ENCODE peak calls at places on chromosomes 12 and 14, in four cellular contexts. U, Z, H and T are unnamed samples.

GRCh38 chr14:41859336-41859735 is 252.7 kb downstream of the LRFN5 start:
- DNase-seq in U (no peak), Z (no peak), H (peak), T (no peak)

GRCh38 chr12:122318607-122319311 is 52.5 kb upstream of the VPS33A start:
- DNase-seq in U (no peak), Z (no peak), H (peak), T (no peak)

GRCh38 chr14:104686624-104687517 is 2.5 kb upstream of the INF2 start:
- DNase-seq in U (peak), Z (no peak), H (no peak), T (no peak)

GRCh38 chr12:50538178-50538577 is 33.4 kb downstream of the DIP2B start:
- DNase-seq in U (no peak), Z (no peak), H (no peak), T (no peak)

GRCh38 chr12:115354007-115354452 is 670.1 kb upstream of the TBX3 start:
- DNase-seq in U (peak), Z (no peak), H (peak), T (no peak)

GRCh38 chr12:28172434-28173030 is 17.7 kb upstream of the CCDC91 start:
- DNase-seq in U (no peak), Z (peak), H (peak), T (peak)

GRCh38 chr12:6532927-6533652 is 1.2 kb upstream of the GAPDH start:
- DNase-seq in U (peak), Z (peak), H (peak), T (no peak)

GRCh38 chr14:48690349-48690748 is 895.8 kb downstream of the RPS29 start:
- DNase-seq in U (no peak), Z (no peak), H (no peak), T (no peak)

GRCh38 chr12:45726594-45727300 is 2.8 kb upstream of the ARID2 start:
- DNase-seq in U (peak), Z (no peak), H (peak), T (peak)

GRCh38 chr14:98694541-98694940 is 577.5 kb downstream of the BCL11B start:
- DNase-seq in U (no peak), Z (no peak), H (no peak), T (no peak)

GRCh38 chr14:50335389-50335788 is 23.3 kb downstream of the DMAC2L start:
- DNase-seq in U (peak), Z (peak), H (peak), T (peak)

GRCh38 chr12:99435095-99435791 is 212.3 kb upstream of the GARIN6 start:
- DNase-seq in U (no peak), Z (no peak), H (no peak), T (no peak)

GRCh38 chr12:66352197-66352596 is 49.9 kb downstream of the HELB start:
- DNase-seq in U (no peak), Z (peak), H (peak), T (no peak)

GRCh38 chr12:1720494-1720893 is 29.6 kb downstream of the ADIPOR2 start:
- DNase-seq in U (no peak), Z (no peak), H (no peak), T (no peak)

GRCh38 chr12:50398931-50399330 is 1.8 kb upstream of the LARP4 start:
- DNase-seq in U (no peak), Z (no peak), H (no peak), T (no peak)

GRCh38 chr12:78824918-78825317 is 39.7 kb upstream of the SYT1 start:
- DNase-seq in U (no peak), Z (no peak), H (no peak), T (no peak)

GRCh38 chr12:53652366-53652765 is 23.5 kb downstream of the ATP5MC2 start:
- DNase-seq in U (no peak), Z (no peak), H (peak), T (no peak)

GRCh38 chr14:95523818-95524448 is 7.5 kb upstream of the SYNE3 start:
- DNase-seq in U (no peak), Z (peak), H (peak), T (no peak)

GRCh38 chr14:63203618-63204406 is 431 bp upstream of the RHOJ start:
- DNase-seq in U (peak), Z (peak), H (peak), T (peak)

GRCh38 chr14:36271939-36272907 is 48.2 kb downstream of the MBIP start:
- DNase-seq in U (peak), Z (no peak), H (peak), T (no peak)

GRCh38 chr12:92505373-92506340 is 197.1 kb upstream of the PLEKHG7 start:
- DNase-seq in U (no peak), Z (no peak), H (peak), T (no peak)

GRCh38 chr12:112362309-112362708 is 19.9 kb downstream of the HECTD4 start:
- DNase-seq in U (no peak), Z (peak), H (no peak), T (no peak)

GRCh38 chr12:27865421-27865820 is 85.4 kb upstream of the MANSC4 start:
- DNase-seq in U (no peak), Z (no peak), H (peak), T (no peak)

GRCh38 chr12:124312601-124313000 is 17.7 kb downstream of the RFLNA start:
- DNase-seq in U (no peak), Z (no peak), H (no peak), T (no peak)

GRCh38 chr12:104342635-104343249 is 39.2 kb downstream of the EID3 start:
- DNase-seq in U (no peak), Z (no peak), H (no peak), T (no peak)

GRCh38 chr12:109203480-109203879 is 87.1 kb downstream of the ACACB start:
- DNase-seq in U (no peak), Z (no peak), H (no peak), T (no peak)

GRCh38 chr14:70278281-70278680 is 81.2 kb downstream of the COX16 start:
- DNase-seq in U (no peak), Z (no peak), H (no peak), T (no peak)